ENCODE peak calls at places on chromosomes 7 and 10, in five cellular contexts. F is cardiac muscle cell; W is stimulated activated CD8-positive, alpha-beta memory T cell treated with anti-CD3 and anti-CD28 coated beads, Interleukin-4, amount 100 ng/mL, for 48 hours; I is EH; Y is LoVo. U is an unnamed sample.

GRCh38 chr10:113875212-113875611 is 20.8 kb downstream of the NHLRC2 start:
- DNase-seq in Y (no peak), F (no peak), I (no peak), W (no peak), U (no peak)

GRCh38 chr10:132941640-132942051 is 724 bp downstream of the CFAP46 start:
- DNase-seq in F (no peak), Y (no peak), W (no peak), I (no peak), U (no peak)

GRCh38 chr10:121610798-121611325 is 12.6 kb upstream of the FGFR2 start:
- DNase-seq in F (no peak), I (no peak), Y (peak; percentile 22), W (no peak), U (peak; percentile 15)

GRCh38 chr10:68095176-68095575 is 14.1 kb upstream of the MYPN start:
- DNase-seq in I (peak; percentile 88), Y (no peak), F (peak; percentile 37), W (no peak), U (peak; percentile 73)

GRCh38 chr10:132904169-132904813 is 38.1 kb downstream of the CFAP46 start:
- DNase-seq in W (peak; percentile 74), Y (peak; percentile 71), I (peak; percentile 38), F (peak; percentile 42), U (peak; percentile 26)

GRCh38 chr7:143285454-143285756 is 647 bp downstream of the TMEM139 start:
- DNase-seq in I (no peak), F (no peak), Y (peak; percentile 95), W (no peak), U (no peak)

GRCh38 chr7:49577576-49577975 is 195.9 kb upstream of the VWC2 start:
- DNase-seq in I (no peak), W (no peak), F (no peak), Y (no peak), U (no peak)

GRCh38 chr10:83736008-83736407 is 403.3 kb upstream of the GHITM start:
- DNase-seq in I (no peak), F (no peak), Y (no peak), W (no peak), U (no peak)

GRCh38 chr7:152459724-152460251 is 24.0 kb upstream of the KMT2C start:
- DNase-seq in I (peak; percentile 83), F (no peak), Y (no peak), W (no peak), U (peak; percentile 16)

GRCh38 chr7:24714676-24715010 is 42.6 kb downstream of the GSDME start:
- DNase-seq in F (no peak), Y (no peak), I (no peak), W (no peak), U (no peak)

GRCh38 chr7:45601094-45601493 is 26.9 kb downstream of the ADCY1 start:
- DNase-seq in Y (no peak), F (no peak), I (no peak), W (no peak), U (no peak)

GRCh38 chr10:60869916-60870728 is 73.9 kb downstream of the RHOBTB1 start:
- DNase-seq in W (no peak), F (no peak), Y (no peak), I (no peak), U (no peak)

GRCh38 chr10:110184363-110184762 is 23.0 kb upstream of the MXI1 start:
- DNase-seq in I (no peak), W (no peak), Y (no peak), F (no peak), U (no peak)

GRCh38 chr7:2851499-2851898 is 7.4 kb upstream of the GNA12 start:
- DNase-seq in I (no peak), W (no peak), F (no peak), Y (no peak), U (no peak)

GRCh38 chr7:113752289-113752688 is 166.5 kb downstream of the PPP1R3A start:
- DNase-seq in Y (no peak), I (no peak), F (no peak), W (no peak), U (no peak)

GRCh38 chr7:26490631-26491624 is 199.3 kb downstream of the SNX10 start:
- DNase-seq in I (no peak), Y (peak; percentile 25), F (no peak), W (no peak), U (no peak)

GRCh38 chr7:158241919-158242318 is 345.7 kb downstream of the PTPRN2 start:
- DNase-seq in W (no peak), Y (no peak), I (no peak), F (no peak), U (no peak)